ENCODE peak calls at places on chromosomes 7 and 10, in five cellular contexts. K is mucosa of gallbladder, L is thyroid gland, S is substantia nigra, E is DMS53. V is an unnamed sample.

GRCh38 chr7:158829021-158829341 is 328 bp downstream of the ESYT2 start:
- DNase-seq in K (peak), L (peak), S (no peak), E (peak), V (no peak)

GRCh38 chr7:145016068-145016467 is 180.2 kb upstream of the TPK1 start:
- DNase-seq in S (no peak), K (no peak), E (peak), L (no peak), V (peak)

GRCh38 chr7:134480202-134480601 is 21.3 kb upstream of the AKR1B1 start:
- DNase-seq in L (no peak), S (no peak), E (no peak), K (no peak), V (no peak)

GRCh38 chr7:229184-229964 is 37.0 kb downstream of the FAM20C start:
- DNase-seq in E (no peak), S (no peak), L (peak), K (peak), V (peak)

GRCh38 chr7:143042159-143042820 is 9.9 kb upstream of the OR6V1 start:
- DNase-seq in L (no peak), K (no peak), S (no peak), E (no peak), V (no peak)

GRCh38 chr7:2621948-2622640 is 9.7 kb upstream of the TTYH3 start:
- DNase-seq in K (no peak), L (no peak), S (peak), E (peak), V (no peak)

GRCh38 chr10:115222039-115222438 is 128.9 kb downstream of the ATRNL1 start:
- DNase-seq in K (no peak), S (no peak), E (no peak), L (no peak), V (no peak)

GRCh38 chr7:101124376-101125056 is 2.4 kb upstream of the SERPINE1 start:
- DNase-seq in E (peak), K (no peak), S (no peak), L (no peak), V (no peak)

GRCh38 chr7:1844336-1844955 is 174.4 kb downstream of the ELFN1 start:
- DNase-seq in E (no peak), K (no peak), S (no peak), L (peak), V (no peak)

GRCh38 chr7:157357129-157358040 is 20.6 kb downstream of the DNAJB6 start:
- DNase-seq in E (no peak), K (no peak), S (no peak), L (no peak), V (no peak)